ENCODE peak calls at places on chromosome 9, in five cellular contexts. B, D, Y, C and H are unnamed samples. For H3K9me3, the result is how much of the 10 kb centered on the place peaks cover.

GRCh38 chr9:127779136-127779981 is 893 bp upstream of the SH2D3C start:
- DNase-seq in D (no peak), C (no peak), B (no peak), Y (no peak), H (no peak)

GRCh38 chr9:78243130-78243529 is 7.3 kb downstream of the CEP78 start:
- DNase-seq in Y (no peak), B (no peak), D (no peak), C (no peak), H (no peak)

GRCh38 chr9:137388589-137389427 is 34.2 kb downstream of the EXD3 start:
- DNase-seq in C (no peak), Y (no peak), B (no peak), D (no peak), H (no peak)

GRCh38 chr9:107260437-107261081 is 22.5 kb upstream of the RAD23B start:
- DNase-seq in Y (no peak), B (no peak), D (no peak), C (no peak), H (no peak)

GRCh38 chr9:121663591-121663990 is 12.2 kb downstream of the DAB2IP start:
- DNase-seq in Y (no peak), D (no peak), C (no peak), B (no peak), H (no peak)

GRCh38 chr9:25677301-25678146 is 720 bp downstream of the TUSC1 start:
- DNase-seq in B (peak), C (no peak), D (peak), Y (peak), H (peak)

GRCh38 chr9:114894206-114894605 is 36.2 kb downstream of the TNFSF8 start:
- DNase-seq in B (no peak), D (peak), Y (no peak), C (no peak), H (no peak)

GRCh38 chr9:5843450-5844249 is 10.7 kb upstream of the ERMP1 start:
- DNase-seq in D (peak), B (no peak), C (no peak), Y (peak), H (peak)

GRCh38 chr9:33290994-33291397 is 680 bp downstream of the NFX1 start:
- DNase-seq in Y (peak), B (no peak), C (no peak), D (no peak), H (no peak)

GRCh38 chr9:91282292-91282691 is 79.4 kb downstream of the AUH start:
- DNase-seq in D (peak), Y (no peak), C (no peak), B (no peak), H (no peak)

GRCh38 chr9:20228096-20228495 is 394.2 kb downstream of the MLLT3 start:
- DNase-seq in D (no peak), Y (no peak), C (no peak), B (no peak), H (no peak)

GRCh38 chr9:137430723-137431415 is 7.7 kb downstream of the NOXA1 start:
- DNase-seq in Y (no peak), D (no peak), C (no peak), B (no peak), H (no peak)

DNA sequence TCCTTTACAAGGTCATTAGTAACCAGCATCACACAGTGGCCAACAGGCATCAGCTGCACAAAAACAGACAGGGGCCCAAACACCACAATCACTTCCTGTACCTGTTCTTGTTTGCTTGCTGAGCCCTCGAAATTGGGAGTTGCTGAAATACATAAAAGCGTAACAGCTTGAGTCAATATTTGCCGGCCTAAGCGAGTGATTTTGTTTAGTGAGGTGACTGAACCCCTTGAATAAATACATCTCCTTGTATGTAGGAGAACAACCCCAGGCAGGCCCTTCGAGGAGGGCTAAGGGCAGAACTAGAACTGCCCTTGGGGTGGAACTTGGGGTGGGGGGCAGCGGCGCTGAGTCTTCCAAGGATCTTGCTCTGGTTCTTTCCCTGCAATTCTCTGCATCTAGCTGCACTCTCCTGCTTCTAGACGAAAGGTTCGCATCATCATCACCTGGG is 502.5 kb downstream of the RASEF start:
- DNase-seq in Y (no peak), C (no peak), D (peak), B (no peak), H (peak)
- TF ChIP-seq CTCF in Y (no peak), C (no peak), D (no peak), B (no peak), H (no peak)

GRCh38 chr9:101414839-101415238 is 16.2 kb downstream of the ZNF189 start:
- DNase-seq in B (no peak), Y (no peak), D (no peak), C (no peak), H (no peak)

GRCh38 chr9:101408374-101409078 is 9.9 kb downstream of the ZNF189 start:
- DNase-seq in C (no peak), B (no peak), D (no peak), Y (no peak), H (no peak)

GRCh38 chr9:101403886-101404285 is 5.2 kb downstream of the ZNF189 start:
- DNase-seq in Y (no peak), D (no peak), C (no peak), B (no peak), H (no peak)

GRCh38 chr9:101409079-101409477 is 10.4 kb downstream of the ZNF189 start:
- DNase-seq in C (no peak), B (no peak), D (no peak), Y (no peak), H (no peak)
- H3K9me3 ChIP-seq in C (under half), B (half or more), D (under half), Y (half or more), H (half or more)

GRCh38 chr9:124776952-124777645 is at the start of gene OLFML2A:
- DNase-seq in D (peak), Y (peak), C (no peak), B (no peak), H (peak)
- TF ChIP-seq CTCF in D (peak), Y (peak), C (peak), B (peak), H (peak)

GRCh38 chr9:1253098-1253979 is 203.2 kb downstream of the DMRT2 start:
- DNase-seq in C (no peak), Y (no peak), D (no peak), B (no peak), H (no peak)
- H3K9me3 ChIP-seq in C (under half), Y (under half), D (under half), B (under half), H (under half)

GRCh38 chr9:105632807-105633206 is 29.4 kb upstream of the TAL2 start:
- DNase-seq in C (no peak), D (peak), B (no peak), Y (no peak), H (no peak)

GRCh38 chr9:105633373-105633772 is 28.9 kb upstream of the TAL2 start:
- DNase-seq in C (no peak), Y (no peak), D (no peak), B (no peak), H (no peak)

GRCh38 chr9:105639936-105640335 is 22.3 kb upstream of the TAL2 start:
- DNase-seq in D (no peak), Y (no peak), B (no peak), C (no peak), H (no peak)

GRCh38 chr9:105636331-105636730 is 25.9 kb upstream of the TAL2 start:
- DNase-seq in C (no peak), B (no peak), D (no peak), Y (no peak), H (no peak)

GRCh38 chr9:105637787-105638395 is 24.4 kb upstream of the TAL2 start:
- DNase-seq in C (no peak), B (no peak), D (no peak), Y (no peak), H (no peak)
- TF ChIP-seq CTCF in C (peak), B (peak), D (peak), Y (peak), H (peak)

DNA sequence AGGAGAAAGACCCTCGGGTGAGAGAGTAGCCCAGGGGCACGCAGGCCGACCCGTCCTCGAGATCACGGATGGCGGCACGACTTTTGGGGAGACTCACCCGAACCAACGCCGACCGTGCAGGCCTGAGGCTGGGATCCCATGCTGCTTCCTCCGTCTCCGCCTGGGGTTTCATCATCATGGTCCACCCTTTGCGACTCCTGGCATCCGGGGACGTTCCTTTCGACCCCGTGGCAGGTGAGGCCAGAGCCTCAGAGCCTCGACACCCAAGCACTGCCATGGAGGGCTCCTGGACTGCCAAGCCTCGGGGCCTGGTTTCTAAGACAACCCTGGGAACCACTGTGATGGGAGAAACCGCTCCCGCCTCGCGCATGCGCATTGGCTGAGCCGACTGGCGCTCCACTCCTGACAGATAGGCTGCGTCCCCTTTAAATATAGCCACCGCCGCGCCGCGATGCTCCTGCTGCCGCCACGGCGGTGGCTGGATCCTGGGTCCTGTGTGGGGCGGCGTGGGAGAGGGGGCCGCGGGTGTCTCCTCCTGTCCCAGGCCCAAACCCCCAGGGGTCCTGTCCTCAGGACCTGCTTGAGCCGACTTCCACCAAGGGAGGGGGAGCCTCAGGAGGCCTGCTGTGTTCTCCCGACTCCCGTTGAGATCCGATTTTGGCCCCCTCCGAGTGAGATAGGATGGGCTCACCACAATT is 481.6 kb downstream of the SPATA31A7 start:
- DNase-seq in D (no peak), B (no peak), Y (no peak), C (no peak), H (no peak)
- H3K9me3 ChIP-seq in D (under half), B (under half), Y (under half), C (half or more), H (under half)

GRCh38 chr9:109060235-109060634 is 46.9 kb upstream of the CTNNAL1 start:
- DNase-seq in C (no peak), Y (no peak), D (no peak), B (no peak), H (no peak)

GRCh38 chr9:109062543-109062942 is 49.2 kb upstream of the CTNNAL1 start:
- DNase-seq in Y (no peak), B (no peak), D (no peak), C (no peak), H (no peak)

GRCh38 chr9:109064963-109065701 is 51.8 kb upstream of the CTNNAL1 start:
- DNase-seq in D (peak), B (no peak), C (no peak), Y (peak), H (peak)

GRCh38 chr9:109068764-109069163 is 51.0 kb downstream of the TMEM245 start:
- DNase-seq in Y (no peak), C (no peak), D (no peak), B (no peak), H (no peak)

DNA sequence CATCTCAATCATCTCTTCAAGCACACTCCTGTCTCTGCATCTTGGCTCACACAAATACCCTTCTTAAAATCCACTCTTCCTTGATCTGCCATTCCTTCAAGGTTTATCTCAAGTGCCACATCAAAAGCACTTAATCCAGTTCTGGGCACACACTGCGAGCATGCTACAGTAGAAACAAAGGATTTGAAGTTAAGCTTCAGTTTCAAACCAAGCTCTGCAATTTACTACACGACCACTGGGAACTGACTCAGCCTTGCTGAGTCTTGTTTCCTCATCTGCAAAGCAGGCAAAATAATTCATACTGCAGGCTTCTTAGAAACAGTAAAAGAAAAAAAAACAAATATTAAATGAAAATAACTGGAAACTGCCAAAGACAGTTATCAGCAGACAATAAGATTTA is 50.5 kb upstream of the CTNNAL1 start:
- DNase-seq in D (peak), Y (no peak), B (no peak), C (no peak), H (no peak)
- TF ChIP-seq CTCF in D (peak), Y (no peak), B (no peak), C (peak), H (no peak)

DNA sequence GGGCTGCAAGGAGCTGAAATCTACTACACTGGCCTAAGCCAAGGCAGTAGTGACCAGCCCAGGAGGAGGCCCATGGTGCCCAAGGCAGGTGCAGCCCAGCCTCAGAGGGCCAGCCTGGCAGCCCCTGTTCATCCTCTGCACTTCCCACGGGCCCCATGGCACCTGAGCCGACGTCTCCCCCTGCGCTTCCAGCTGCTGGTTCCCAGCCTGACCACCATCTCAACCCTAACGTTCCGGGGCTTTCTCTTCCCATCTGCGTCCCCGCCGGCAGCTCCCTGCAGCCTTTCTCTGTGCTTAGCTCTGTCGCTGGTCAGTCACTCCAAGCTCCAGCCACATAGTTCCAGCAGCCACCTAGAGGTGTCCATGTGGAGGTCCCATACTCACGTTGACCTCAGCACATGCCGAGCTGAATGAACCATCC is 105.5 kb upstream of the LMX1B start:
- DNase-seq in D (no peak), B (no peak), C (no peak), Y (no peak), H (no peak)
- H3K9me3 ChIP-seq in D (under half), B (under half), C (under half), Y (under half), H (under half)

GRCh38 chr9:101209670-101210069 is 175.1 kb downstream of the BAAT start:
- DNase-seq in Y (no peak), C (no peak), D (no peak), B (no peak), H (no peak)
- TF ChIP-seq CTCF in Y (no peak), C (no peak), D (no peak), B (no peak), H (no peak)

DNA sequence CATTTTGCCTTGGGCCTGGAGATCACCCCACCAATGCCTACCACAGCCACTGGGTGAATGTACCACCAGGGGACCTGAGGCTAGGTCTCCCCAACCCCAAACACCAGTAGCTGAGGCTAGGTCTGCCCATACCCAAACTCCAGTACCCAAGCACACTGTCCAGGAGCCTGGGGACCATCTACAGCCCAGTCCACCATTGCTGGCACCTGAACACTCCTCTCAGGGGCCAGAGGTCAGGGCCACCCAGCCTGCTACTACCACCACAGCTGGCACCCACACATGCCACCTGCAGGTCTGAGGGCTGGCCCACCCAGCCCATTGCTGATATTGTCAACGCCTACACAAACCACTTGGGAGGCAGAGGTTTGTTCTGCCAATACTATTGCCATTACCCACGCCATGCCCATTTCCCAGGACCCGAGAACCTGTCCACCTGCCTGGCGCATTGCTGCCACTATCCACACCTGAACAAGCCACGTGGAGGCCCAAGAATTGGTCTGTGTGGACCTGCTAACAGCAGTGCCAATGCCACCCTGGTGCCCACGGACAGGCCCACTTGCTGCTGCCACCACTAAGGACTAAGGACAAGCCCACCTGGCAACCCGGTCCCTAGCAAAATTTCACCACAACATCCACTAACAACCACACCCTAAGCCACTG is 59.2 kb downstream of the ZDHHC21 start:
- DNase-seq in C (no peak), B (no peak), Y (no peak), D (no peak), H (no peak)
- H3K9me3 ChIP-seq in C (under half), B (under half), Y (under half), D (under half), H (under half)